ENCODE peak calls at places on chromosomes 11 and 22, in seven cellular contexts. One of them, this sample, is unnamed. For H3K36me3, the result is how much of the 10 kb centered on the place peaks cover.

GRCh38 chr11:57248780-57249383 is 11.8 kb upstream of the APLNR start:
- DNase-seq in fibroblast of lung: peak
- DNase-seq in body of pancreas: peak
- DNase-seq in colonic mucosa: peak
- DNase-seq in Peyer's patch: peak
- DNase-seq in kidney epithelial cell: no peak
- DNase-seq in mucosa of descending colon: peak
- DNase-seq in this sample: no peak

GRCh38 chr11:10041337-10041736 is 252.7 kb downstream of the SBF2 start:
- DNase-seq in fibroblast of lung: no peak
- DNase-seq in body of pancreas: no peak
- DNase-seq in colonic mucosa: no peak
- DNase-seq in Peyer's patch: no peak
- DNase-seq in kidney epithelial cell: no peak
- DNase-seq in mucosa of descending colon: no peak
- DNase-seq in this sample: no peak

GRCh38 chr22:38706101-38706884 is 549 bp downstream of the GTPBP1 start:
- DNase-seq in fibroblast of lung: peak
- DNase-seq in body of pancreas: peak
- DNase-seq in colonic mucosa: peak
- DNase-seq in Peyer's patch: peak
- DNase-seq in kidney epithelial cell: no peak
- DNase-seq in mucosa of descending colon: peak
- DNase-seq in this sample: no peak

GRCh38 chr11:124643605-124644425 is 21.2 kb downstream of the TBRG1 start:
- DNase-seq in fibroblast of lung: peak
- DNase-seq in body of pancreas: no peak
- DNase-seq in colonic mucosa: no peak
- DNase-seq in Peyer's patch: no peak
- DNase-seq in kidney epithelial cell: no peak
- DNase-seq in mucosa of descending colon: no peak
- DNase-seq in this sample: peak

GRCh38 chr22:46079861-46080821 is 70.2 kb upstream of the PPARA start:
- DNase-seq in fibroblast of lung: peak
- DNase-seq in body of pancreas: peak
- DNase-seq in colonic mucosa: no peak
- DNase-seq in Peyer's patch: peak
- DNase-seq in kidney epithelial cell: no peak
- DNase-seq in mucosa of descending colon: peak
- DNase-seq in this sample: no peak

GRCh38 chr22:19479358-19480172 is at the start of gene CDC45:
- DNase-seq in fibroblast of lung: peak
- DNase-seq in body of pancreas: peak
- DNase-seq in colonic mucosa: peak
- DNase-seq in Peyer's patch: peak
- DNase-seq in kidney epithelial cell: peak
- DNase-seq in mucosa of descending colon: peak
- DNase-seq in this sample: peak

GRCh38 chr11:69837791-69838190 is 18.6 kb upstream of the FGF3 start:
- DNase-seq in fibroblast of lung: no peak
- DNase-seq in body of pancreas: no peak
- DNase-seq in colonic mucosa: no peak
- DNase-seq in Peyer's patch: peak
- DNase-seq in kidney epithelial cell: no peak
- DNase-seq in mucosa of descending colon: no peak
- DNase-seq in this sample: no peak

GRCh38 chr11:27423125-27423524 is 49.5 kb downstream of the LGR4 start:
- DNase-seq in fibroblast of lung: peak
- DNase-seq in body of pancreas: peak
- DNase-seq in colonic mucosa: peak
- DNase-seq in Peyer's patch: peak
- DNase-seq in kidney epithelial cell: peak
- DNase-seq in mucosa of descending colon: no peak
- DNase-seq in this sample: peak

GRCh38 chr22:20380486-20380885 is 13.5 kb upstream of the ZNF74 start:
- DNase-seq in fibroblast of lung: no peak
- DNase-seq in body of pancreas: no peak
- DNase-seq in colonic mucosa: no peak
- DNase-seq in Peyer's patch: no peak
- DNase-seq in kidney epithelial cell: no peak
- DNase-seq in mucosa of descending colon: no peak
- DNase-seq in this sample: no peak

GRCh38 chr11:61949169-61950034 is 749 bp upstream of the BEST1 start:
- DNase-seq in fibroblast of lung: peak
- DNase-seq in body of pancreas: peak
- DNase-seq in colonic mucosa: peak
- DNase-seq in Peyer's patch: peak
- DNase-seq in kidney epithelial cell: no peak
- DNase-seq in mucosa of descending colon: peak
- DNase-seq in this sample: peak

GRCh38 chr11:17561466-17562001 is 14.5 kb downstream of the OTOG start:
- DNase-seq in fibroblast of lung: no peak
- DNase-seq in body of pancreas: no peak
- DNase-seq in colonic mucosa: peak
- DNase-seq in Peyer's patch: peak
- DNase-seq in kidney epithelial cell: no peak
- DNase-seq in mucosa of descending colon: no peak
- DNase-seq in this sample: no peak

GRCh38 chr11:91243065-91243464 is 981.6 kb upstream of the FAT3 start:
- DNase-seq in fibroblast of lung: peak
- DNase-seq in body of pancreas: no peak
- DNase-seq in colonic mucosa: no peak
- DNase-seq in Peyer's patch: no peak
- DNase-seq in kidney epithelial cell: no peak
- DNase-seq in mucosa of descending colon: no peak
- DNase-seq in this sample: no peak

GRCh38 chr22:47850644-47851151 is 1088.2 kb downstream of the TBC1D22A start:
- DNase-seq in fibroblast of lung: peak
- DNase-seq in body of pancreas: no peak
- DNase-seq in colonic mucosa: no peak
- DNase-seq in Peyer's patch: no peak
- DNase-seq in kidney epithelial cell: no peak
- DNase-seq in mucosa of descending colon: no peak
- DNase-seq in this sample: no peak

GRCh38 chr11:79425463-79425862 is 15.4 kb downstream of the TENM4 start:
- DNase-seq in fibroblast of lung: no peak
- DNase-seq in body of pancreas: no peak
- DNase-seq in colonic mucosa: no peak
- DNase-seq in Peyer's patch: no peak
- DNase-seq in kidney epithelial cell: no peak
- DNase-seq in mucosa of descending colon: no peak
- DNase-seq in this sample: no peak

GRCh38 chr11:79421820-79422219 is 19.0 kb downstream of the TENM4 start:
- DNase-seq in fibroblast of lung: no peak
- DNase-seq in body of pancreas: no peak
- DNase-seq in colonic mucosa: no peak
- DNase-seq in Peyer's patch: no peak
- DNase-seq in kidney epithelial cell: no peak
- DNase-seq in mucosa of descending colon: no peak
- DNase-seq in this sample: no peak

GRCh38 chr11:79419120-79419519 is 21.7 kb downstream of the TENM4 start:
- DNase-seq in fibroblast of lung: peak
- DNase-seq in body of pancreas: no peak
- DNase-seq in colonic mucosa: peak
- DNase-seq in Peyer's patch: no peak
- DNase-seq in kidney epithelial cell: peak
- DNase-seq in mucosa of descending colon: peak
- DNase-seq in this sample: no peak

GRCh38 chr11:79423736-79424135 is 17.1 kb downstream of the TENM4 start:
- DNase-seq in fibroblast of lung: no peak
- DNase-seq in body of pancreas: no peak
- DNase-seq in colonic mucosa: no peak
- DNase-seq in Peyer's patch: no peak
- DNase-seq in kidney epithelial cell: no peak
- DNase-seq in mucosa of descending colon: no peak
- DNase-seq in this sample: no peak

GRCh38 chr11:79422866-79423265 is 18.0 kb downstream of the TENM4 start:
- DNase-seq in fibroblast of lung: no peak
- DNase-seq in body of pancreas: no peak
- DNase-seq in colonic mucosa: no peak
- DNase-seq in Peyer's patch: no peak
- DNase-seq in kidney epithelial cell: no peak
- DNase-seq in mucosa of descending colon: no peak
- DNase-seq in this sample: no peak
- TF ChIP-seq CTCF in fibroblast of lung: no peak
- TF ChIP-seq CTCF in body of pancreas: no peak
- TF ChIP-seq CTCF in colonic mucosa: no peak
- TF ChIP-seq CTCF in Peyer's patch: no peak
- TF ChIP-seq CTCF in kidney epithelial cell: no peak
- TF ChIP-seq CTCF in mucosa of descending colon: no peak
- TF ChIP-seq CTCF in this sample: no peak

DNA sequence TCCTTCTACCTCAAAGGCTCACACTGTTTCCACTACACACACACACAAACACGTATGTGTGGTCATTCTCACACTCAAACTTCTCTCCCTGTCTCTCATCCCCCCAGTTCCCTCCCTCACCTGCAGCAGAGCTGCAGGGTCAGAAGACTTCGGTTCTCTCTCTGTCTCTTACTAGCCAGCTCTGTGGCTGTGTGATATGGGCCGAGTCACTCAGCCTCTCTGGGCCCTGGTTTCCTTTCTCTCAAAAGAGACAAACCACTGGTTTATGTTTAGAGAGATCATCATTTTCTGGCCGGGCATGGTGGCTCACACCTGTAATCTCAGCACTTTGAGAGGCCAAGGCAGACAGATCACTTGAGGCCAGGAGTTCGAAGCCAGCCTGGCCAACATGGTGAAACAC is 21.1 kb downstream of the TSPAN18 start:
- DNase-seq in fibroblast of lung: no peak
- DNase-seq in body of pancreas: no peak
- DNase-seq in colonic mucosa: no peak
- DNase-seq in Peyer's patch: no peak
- DNase-seq in kidney epithelial cell: no peak
- DNase-seq in mucosa of descending colon: no peak
- DNase-seq in this sample: no peak
- H3K36me3 ChIP-seq in fibroblast of lung: under half
- H3K36me3 ChIP-seq in body of pancreas: under half
- H3K36me3 ChIP-seq in colonic mucosa: under half
- H3K36me3 ChIP-seq in Peyer's patch: under half
- H3K36me3 ChIP-seq in kidney epithelial cell: under half
- H3K36me3 ChIP-seq in mucosa of descending colon: under half
- H3K36me3 ChIP-seq in this sample: under half

DNA sequence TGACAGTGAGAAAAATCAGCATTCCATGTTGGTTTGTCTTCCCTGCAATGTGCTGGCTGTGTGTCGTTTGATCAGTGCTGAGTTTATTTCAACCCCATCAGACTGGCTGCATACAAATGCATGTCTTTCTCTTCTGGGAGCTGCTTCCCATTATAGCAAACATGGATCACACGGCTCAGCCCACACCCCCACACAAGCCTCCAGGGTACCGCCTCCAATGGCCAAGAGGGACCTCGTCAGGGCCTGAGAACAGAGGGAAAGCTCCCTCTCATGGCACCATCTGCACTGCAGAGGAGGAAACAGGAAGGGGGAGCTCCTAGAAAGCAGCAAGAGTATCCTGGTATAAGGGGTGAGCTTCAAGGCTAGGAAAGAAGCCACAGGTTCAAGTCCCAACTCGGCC is 214.2 kb downstream of the LARGE1 start:
- DNase-seq in fibroblast of lung: no peak
- DNase-seq in body of pancreas: no peak
- DNase-seq in colonic mucosa: no peak
- DNase-seq in Peyer's patch: no peak
- DNase-seq in kidney epithelial cell: no peak
- DNase-seq in mucosa of descending colon: no peak
- DNase-seq in this sample: no peak
- TF ChIP-seq CTCF in fibroblast of lung: no peak
- TF ChIP-seq CTCF in body of pancreas: no peak
- TF ChIP-seq CTCF in colonic mucosa: no peak
- TF ChIP-seq CTCF in Peyer's patch: no peak
- TF ChIP-seq CTCF in kidney epithelial cell: no peak
- TF ChIP-seq CTCF in mucosa of descending colon: no peak
- TF ChIP-seq CTCF in this sample: no peak

DNA sequence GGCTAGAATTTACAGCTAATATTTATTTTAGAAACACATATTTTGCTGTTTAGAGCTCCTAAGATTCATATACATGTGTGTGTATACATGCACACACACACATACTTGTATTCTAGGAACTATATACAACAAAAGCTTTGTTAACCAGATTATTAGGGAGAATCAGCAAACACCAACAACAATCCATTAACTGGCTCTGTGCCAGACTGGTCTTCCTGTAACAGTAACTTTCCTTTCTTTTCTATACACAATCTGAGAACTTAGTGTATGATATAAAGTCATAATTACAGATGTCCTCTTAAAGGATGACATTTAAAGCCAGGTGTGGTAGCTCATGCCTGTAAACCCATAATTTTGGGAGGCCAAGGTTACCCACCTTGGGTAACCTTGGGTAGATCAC is 49.5 kb upstream of the CLNS1A start:
- DNase-seq in fibroblast of lung: no peak
- DNase-seq in body of pancreas: no peak
- DNase-seq in colonic mucosa: no peak
- DNase-seq in Peyer's patch: no peak
- DNase-seq in kidney epithelial cell: no peak
- DNase-seq in mucosa of descending colon: no peak
- DNase-seq in this sample: no peak
- H3K36me3 ChIP-seq in fibroblast of lung: under half
- H3K36me3 ChIP-seq in body of pancreas: under half
- H3K36me3 ChIP-seq in colonic mucosa: under half
- H3K36me3 ChIP-seq in Peyer's patch: under half
- H3K36me3 ChIP-seq in kidney epithelial cell: under half
- H3K36me3 ChIP-seq in mucosa of descending colon: under half
- H3K36me3 ChIP-seq in this sample: under half